ENCODE peak calls at places on chromosomes 11 and 22, in nine cellular contexts. O, I, X, Z, P, E, Y, H and F are unnamed samples.

GRCh38 chr22:17077255-17077654 is 7.5 kb upstream of the IL17RA start:
- DNase-seq in O (no peak), I (no peak), E (no peak), P (no peak), X (no peak), H (no peak), Y (no peak), Z (no peak), F (no peak)

GRCh38 chr11:91761406-91762027 is 463.1 kb upstream of the FAT3 start:
- DNase-seq in H (no peak), E (no peak), Y (no peak), X (no peak), Z (no peak), P (no peak), I (no peak), O (no peak), F (no peak)

GRCh38 chr11:28343304-28344233 is 235.4 kb downstream of the METTL15 start:
- DNase-seq in X (peak), E (no peak), P (no peak), I (no peak), Y (no peak), H (no peak), O (no peak), Z (no peak), F (no peak)

GRCh38 chr11:42315267-42315666 is 855.8 kb upstream of the LRRC4C start:
- DNase-seq in Z (no peak), I (no peak), H (no peak), P (no peak), Y (no peak), X (no peak), O (no peak), E (no peak), F (no peak)

GRCh38 chr11:123301696-123302400 is 106.8 kb upstream of the CLMP start:
- DNase-seq in Y (peak), O (peak), H (peak), E (peak), Z (peak), X (peak), P (peak), I (peak), F (peak)

GRCh38 chr11:15816996-15817395 is 539.4 kb downstream of the SOX6 start:
- DNase-seq in Z (no peak), O (no peak), P (no peak), X (no peak), H (no peak), I (no peak), Y (no peak), E (no peak), F (no peak)

GRCh38 chr11:98565311-98565710 is 455.4 kb upstream of the CNTN5 start:
- DNase-seq in E (no peak), O (no peak), P (no peak), I (no peak), Y (no peak), X (no peak), Z (no peak), H (no peak), F (no peak)

GRCh38 chr22:46622081-46622521 is 1.9 kb downstream of the GRAMD4 start:
- DNase-seq in O (peak), X (no peak), Z (no peak), Y (peak), I (no peak), P (no peak), E (peak), H (peak), F (no peak)

GRCh38 chr11:126317681-126318641 is 14.1 kb downstream of the DCPS start:
- DNase-seq in I (no peak), X (no peak), O (peak), P (peak), E (peak), Y (no peak), Z (peak), H (peak), F (peak)

GRCh38 chr22:44311855-44312170 is 938 bp downstream of the SHISAL1 start:
- DNase-seq in E (no peak), I (no peak), Y (no peak), H (no peak), O (no peak), P (no peak), Z (no peak), X (peak), F (no peak)

GRCh38 chr22:48702573-48703264 is 1125.0 kb downstream of the BRD1 start:
- DNase-seq in H (peak), X (no peak), O (peak), E (no peak), Y (no peak), I (no peak), Z (no peak), P (peak), F (no peak)

GRCh38 chr11:14183973-14184372 is 175.0 kb downstream of the RRAS2 start:
- DNase-seq in Z (no peak), X (no peak), O (no peak), P (no peak), I (no peak), Y (no peak), E (no peak), H (no peak), F (no peak)

GRCh38 chr11:29962243-29962642 is 54.6 kb downstream of the KCNA4 start:
- DNase-seq in Z (no peak), H (no peak), E (no peak), X (peak), I (no peak), O (no peak), Y (peak), P (no peak), F (no peak)

GRCh38 chr11:15903246-15903645 is 453.1 kb downstream of the SOX6 start:
- DNase-seq in Z (no peak), Y (no peak), H (no peak), O (no peak), E (no peak), I (no peak), P (no peak), X (no peak), F (no peak)

GRCh38 chr22:41576877-41577276 is 12.8 kb downstream of the PMM1 start:
- DNase-seq in I (peak), O (no peak), E (no peak), X (no peak), Z (no peak), H (peak), P (no peak), Y (peak), F (peak)

GRCh38 chr22:27129266-27129665 is 471.9 kb downstream of the MIAT start:
- DNase-seq in E (no peak), I (no peak), O (no peak), Z (no peak), Y (no peak), H (no peak), X (no peak), P (no peak), F (no peak)

GRCh38 chr11:119673389-119674336 is 55.3 kb downstream of the NECTIN1 start:
- DNase-seq in E (no peak), I (peak), H (no peak), O (no peak), Y (no peak), X (no peak), P (peak), Z (no peak), F (peak)

GRCh38 chr11:96942855-96943254 is 553.0 kb downstream of the JRKL start:
- DNase-seq in I (no peak), H (no peak), Z (no peak), X (no peak), Y (no peak), P (no peak), E (no peak), O (no peak), F (no peak)

GRCh38 chr11:116948375-116948774 is 111.0 kb upstream of the APOA1 start:
- DNase-seq in Z (no peak), P (no peak), H (no peak), I (no peak), X (no peak), E (no peak), O (no peak), Y (no peak), F (peak)

GRCh38 chr11:110818032-110818687 is 105.9 kb upstream of the ARHGAP20 start:
- DNase-seq in O (no peak), P (no peak), E (no peak), Z (no peak), I (no peak), X (no peak), H (no peak), Y (no peak), F (no peak)

GRCh38 chr11:36376315-36376887 is 80.3 kb downstream of the PRR5L start:
- DNase-seq in H (peak), Y (no peak), E (no peak), X (no peak), I (no peak), Z (peak), P (peak), O (peak), F (peak)

GRCh38 chr11:1759851-1760220 is 3.9 kb downstream of the CTSD start:
- DNase-seq in X (no peak), I (peak), P (no peak), O (no peak), Z (no peak), H (no peak), E (no peak), Y (no peak), F (no peak)

GRCh38 chr11:84140386-84141169 is 854.4 kb upstream of the CCDC90B start:
- DNase-seq in P (no peak), O (no peak), Z (no peak), H (no peak), I (no peak), E (no peak), Y (no peak), X (no peak), F (no peak)

GRCh38 chr22:31179345-31179744 is 19.4 kb downstream of the RNF185 start:
- DNase-seq in X (no peak), P (no peak), Y (no peak), H (no peak), I (no peak), O (no peak), Z (no peak), E (peak), F (peak)

GRCh38 chr11:67309166-67309565 is 5.8 kb downstream of the SSH3 start:
- DNase-seq in H (no peak), Y (no peak), E (no peak), X (no peak), P (peak), Z (no peak), O (no peak), I (no peak), F (no peak)

GRCh38 chr11:75667831-75668507 is 869 bp downstream of the MAP6 start:
- DNase-seq in I (peak), Y (peak), O (peak), P (no peak), Z (peak), X (no peak), E (peak), H (peak), F (peak)

GRCh38 chr11:66011239-66011784 is 496 bp upstream of the CST6 start:
- DNase-seq in Y (no peak), E (peak), H (no peak), I (no peak), O (no peak), Z (no peak), P (no peak), X (no peak), F (no peak)

GRCh38 chr11:87466228-87466627 is 428.5 kb downstream of the TMEM135 start:
- DNase-seq in X (no peak), Z (no peak), I (no peak), H (no peak), P (no peak), Y (no peak), O (peak), E (no peak), F (peak)

GRCh38 chr11:120682026-120682649 is 170.6 kb downstream of the GRIK4 start:
- DNase-seq in O (no peak), X (no peak), Z (no peak), Y (no peak), P (no peak), H (no peak), I (no peak), E (no peak), F (no peak)

GRCh38 chr11:60370811-60371297 is 7.5 kb upstream of the MS4A7 start:
- DNase-seq in I (no peak), P (no peak), O (no peak), Z (no peak), E (peak), Y (no peak), X (no peak), H (no peak), F (no peak)

GRCh38 chr11:93741094-93741881 is at the start of the genes C11orf54 and TAF1D:
- DNase-seq in Z (peak), Y (peak), P (peak), X (peak), H (peak), E (peak), I (peak), O (peak), F (peak)
- TF ChIP-seq POLR2A in Z (peak), Y (peak), P (peak), X (peak), H (peak), E (peak), I (peak), O (peak), F (peak)

GRCh38 chr22:42619261-42620063 is 4.8 kb upstream of the POLDIP3 start:
- DNase-seq in Z (no peak), O (no peak), H (no peak), E (no peak), P (no peak), I (no peak), Y (no peak), X (no peak), F (peak)
- TF ChIP-seq POLR2A in Z (no peak), O (no peak), H (no peak), E (no peak), P (no peak), I (no peak), Y (no peak), X (no peak), F (no peak)

GRCh38 chr22:36464715-36465231 is 16.7 kb downstream of the TXN2 start:
- DNase-seq in E (no peak), P (no peak), H (no peak), Z (no peak), Y (no peak), I (no peak), O (peak), X (no peak), F (no peak)
- TF ChIP-seq POLR2A in E (no peak), P (no peak), H (peak), Z (peak), Y (no peak), I (no peak), O (no peak), X (no peak), F (no peak)

GRCh38 chr11:69650832-69651344 is 9.9 kb downstream of the CCND1 start:
- DNase-seq in Y (no peak), P (peak), H (no peak), I (no peak), O (peak), Z (no peak), X (no peak), E (no peak), F (no peak)
- TF ChIP-seq POLR2A in Y (no peak), P (no peak), H (no peak), I (no peak), O (no peak), Z (no peak), X (no peak), E (no peak), F (no peak)

DNA sequence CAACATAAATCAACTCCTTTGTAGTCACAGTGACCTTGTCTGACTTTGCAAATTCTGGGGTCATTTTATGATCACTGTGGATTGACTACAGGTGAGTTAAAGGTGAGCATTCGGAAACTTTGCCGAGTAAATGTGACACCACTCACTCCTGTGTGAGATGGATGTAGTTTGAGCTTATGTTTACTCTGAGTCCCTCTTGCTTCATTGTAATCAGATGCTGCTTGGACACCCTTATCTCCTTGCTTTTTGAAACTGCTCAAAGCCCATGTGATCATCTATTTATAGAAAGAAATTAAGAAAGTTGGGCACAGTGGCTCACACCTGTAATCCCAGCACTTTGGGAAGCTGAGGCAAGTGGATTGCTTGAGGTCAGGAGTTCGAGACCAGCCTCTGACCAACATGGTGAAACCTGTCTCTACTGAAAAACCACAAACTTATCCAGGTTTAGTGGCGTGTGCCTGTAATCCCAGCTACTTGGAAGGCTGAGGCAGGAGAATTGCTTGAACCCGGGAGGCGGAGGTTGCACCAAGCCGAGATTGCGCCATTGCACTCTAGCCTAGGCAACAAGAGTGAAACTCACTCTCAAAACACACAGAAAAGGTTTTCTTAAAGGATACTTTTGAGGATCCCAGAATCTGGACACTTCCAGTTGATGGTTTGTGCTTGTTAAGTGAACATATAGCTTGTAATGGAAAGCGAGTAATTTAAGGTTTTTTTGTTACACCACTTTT is 7.2 kb downstream of the FAM118A start:
- DNase-seq in H (no peak), E (no peak), I (no peak), Y (no peak), Z (no peak), X (no peak), P (no peak), O (no peak), F (no peak)
- TF ChIP-seq POLR2A in H (no peak), E (no peak), I (no peak), Y (no peak), Z (no peak), X (no peak), P (no peak), O (no peak), F (no peak)

GRCh38 chr11:64852804-64853520 is 8.5 kb upstream of the CDC42BPG start:
- DNase-seq in I (no peak), O (no peak), Y (no peak), Z (no peak), H (no peak), P (peak), E (no peak), X (no peak), F (no peak)
- TF ChIP-seq POLR2A in I (no peak), O (no peak), Y (no peak), Z (no peak), H (no peak), P (no peak), E (no peak), X (no peak), F (no peak)

DNA sequence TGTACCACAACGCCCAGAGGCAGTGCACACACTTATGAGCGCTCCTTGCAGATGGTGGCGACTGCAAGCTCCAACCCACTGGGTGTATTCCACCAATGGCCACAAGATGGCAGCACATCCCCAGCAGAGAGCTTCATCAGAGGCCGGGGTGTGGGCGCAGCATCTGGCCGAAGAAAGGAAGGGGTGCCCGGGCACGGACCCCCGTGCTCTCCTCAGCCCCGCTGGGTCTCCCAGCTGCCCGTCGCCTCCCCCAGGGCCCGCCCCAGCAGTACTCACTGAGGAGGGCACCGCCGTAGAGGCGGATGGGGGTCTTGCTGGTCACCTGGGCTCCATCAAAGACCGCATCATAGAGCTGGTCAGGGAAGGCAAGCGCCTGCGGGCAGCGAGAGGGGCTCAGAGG is 14.2 kb downstream of the TP53I11 start:
- DNase-seq in Y (peak), I (peak), Z (peak), P (peak), E (peak), X (peak), O (peak), H (peak), F (peak)
- TF ChIP-seq POLR2A in Y (no peak), I (no peak), Z (no peak), P (no peak), E (no peak), X (no peak), O (no peak), H (no peak), F (no peak)

GRCh38 chr22:50326959-50327710 is at the start of gene DENND6B:
- DNase-seq in E (peak), Y (peak), H (peak), I (peak), O (peak), X (no peak), P (peak), Z (peak), F (peak)
- TF ChIP-seq POLR2A in E (peak), Y (peak), H (peak), I (peak), O (no peak), X (no peak), P (no peak), Z (peak), F (peak)